ENCODE peak calls at places on chromosome 21, in four cellular contexts. U is cardiac muscle cell, G is T follicular helper cell, A is NT2/D1. R is an unnamed sample.

GRCh38 chr21:33273044-33273443 is 6.9 kb downstream of the IL10RB start:
- DNase-seq in A (no peak), U (no peak), G (no peak), R (no peak)

GRCh38 chr21:16534408-16535099 is 804.8 kb downstream of the USP25 start:
- DNase-seq in G (no peak), A (no peak), U (peak; percentile 19), R (no peak)

GRCh38 chr21:40797881-40798280 is 49.1 kb downstream of the DSCAM start:
- DNase-seq in A (no peak), G (no peak), U (no peak), R (no peak)

GRCh38 chr21:45994086-45994661 is 12.6 kb downstream of the COL6A1 start:
- DNase-seq in U (no peak), G (no peak), A (no peak), R (no peak)

GRCh38 chr21:29829514-29830255 is 110.1 kb downstream of the GRIK1 start:
- DNase-seq in G (no peak), U (no peak), A (no peak), R (no peak)

GRCh38 chr21:42590431-42591131 is 62.8 kb upstream of the PDE9A start:
- DNase-seq in G (no peak), A (no peak), U (no peak), R (no peak)

GRCh38 chr21:45970674-45971486 is 10.7 kb upstream of the COL6A1 start:
- DNase-seq in G (no peak), A (no peak), U (peak; percentile 82), R (peak; percentile 33)

GRCh38 chr21:38531610-38532009 is 33.3 kb upstream of the ERG start:
- DNase-seq in U (no peak), G (no peak), A (no peak), R (no peak)

GRCh38 chr21:42681296-42682206 is 28.1 kb downstream of the PDE9A start:
- DNase-seq in G (no peak), A (no peak), U (no peak), R (no peak)

GRCh38 chr21:32728455-32729237 is 833 bp upstream of the SYNJ1 start:
- DNase-seq in A (no peak), U (no peak), G (no peak), R (no peak)

GRCh38 chr21:40043423-40043822 is 176.2 kb downstream of the PCP4 start:
- DNase-seq in U (no peak), A (no peak), G (no peak), R (no peak)

GRCh38 chr21:41631564-41632461 is 123.9 kb upstream of the TMPRSS2 start:
- DNase-seq in G (no peak), U (no peak), A (no peak), R (no peak)

GRCh38 chr21:16563795-16564194 is 834.0 kb downstream of the USP25 start:
- DNase-seq in U (peak; percentile 52), A (peak; percentile 81), G (no peak), R (no peak)

GRCh38 chr21:42143111-42143510 is 72.0 kb downstream of the UMODL1 start:
- DNase-seq in G (no peak), U (no peak), A (no peak), R (no peak)

GRCh38 chr21:28936036-28936435 is 56.6 kb downstream of the LTN1 start:
- DNase-seq in G (no peak), A (no peak), U (no peak), R (no peak)

GRCh38 chr21:44697811-44698734 is 1.1 kb downstream of the KRTAP10-12 start:
- DNase-seq in G (no peak), U (no peak), A (no peak), R (no peak)

GRCh38 chr21:29218749-29219148 is 80.0 kb upstream of the BACH1 start:
- DNase-seq in A (no peak), G (no peak), U (no peak), R (no peak)

GRCh38 chr21:44850905-44851657 is 22.4 kb downstream of the PTTG1IP start:
- DNase-seq in G (no peak), A (no peak), U (no peak), R (no peak)

GRCh38 chr21:29299906-29300546 is 1.3 kb downstream of the BACH1 start:
- DNase-seq in U (peak; percentile 70), G (peak; percentile 16), A (no peak), R (no peak)

GRCh38 chr21:43995521-43996105 is 16.5 kb upstream of the TRAPPC10 start:
- DNase-seq in A (no peak), U (no peak), G (no peak), R (no peak)

GRCh38 chr21:39612233-39613028 is at the start of gene B3GALT5:
- DNase-seq in U (peak; percentile 91), G (no peak), A (peak; percentile 81), R (no peak)

GRCh38 chr21:36915701-36916075 is 50.8 kb downstream of the HLCS start:
- DNase-seq in A (no peak), U (no peak), G (no peak), R (no peak)

GRCh38 chr21:43754948-43755781 is 20.9 kb downstream of the CSTB start:
- DNase-seq in U (no peak), A (no peak), G (no peak), R (no peak)

GRCh38 chr21:46559291-46559983 is 45.4 kb downstream of the S100B start:
- DNase-seq in G (peak; percentile 19), A (no peak), U (peak; percentile 44), R (peak; percentile 48)

GRCh38 chr21:42607525-42608102 is 45.8 kb upstream of the PDE9A start:
- DNase-seq in A (no peak), G (no peak), U (no peak), R (no peak)

GRCh38 chr21:10521091-10521598 is at the start of gene TPTE:
- DNase-seq in G (no peak), U (no peak), A (peak; percentile 60), R (no peak)

GRCh38 chr21:41677671-41678015 is 89.2 kb downstream of the RIPK4 start:
- DNase-seq in A (no peak), G (no peak), U (no peak), R (no peak)

R was measured in effector CD8-positive, alpha-beta T cell.